ENCODE peak calls at places on chromosomes 2 and 18, in six cellular contexts. T is kidney epithelial cell; W is GM20000; C is stimulated activated CD4-positive, alpha-beta T cell treated with anti-CD3 and anti-CD28 coated beads, Interleukin-15, amount 100 ng/mL, for 1 hour; H is CD8-positive, alpha-beta memory T cell; N is NCI-H2171 treated with DMSO at 0.1 percent for 48 hours. O is an unnamed sample.

GRCh38 chr2:237524631-237525030 is 37.6 kb downstream of the MLPH start:
- DNase-seq in T (no peak), W (no peak), C (no peak), H (no peak), N (no peak), O (no peak)

GRCh38 chr2:218432676-218433365 is 13.9 kb downstream of the VIL1 start:
- DNase-seq in T (no peak), W (no peak), C (no peak), H (no peak), N (no peak), O (no peak)

GRCh38 chr2:47422016-47422415 is 19.1 kb downstream of the MSH2 start:
- DNase-seq in T (no peak), W (no peak), C (no peak), H (no peak), N (no peak), O (no peak)

GRCh38 chr2:47354013-47354816 is 48.7 kb upstream of the MSH2 start:
- DNase-seq in T (no peak), W (no peak), C (no peak), H (no peak), N (no peak), O (no peak)

GRCh38 chr2:20164061-20164733 is 60.7 kb downstream of the SDC1 start:
- DNase-seq in T (no peak), W (no peak), C (no peak), H (peak; percentile 19), N (peak; percentile 33), O (no peak)

GRCh38 chr2:155841442-155841841 is 491.1 kb downstream of the NR4A2 start:
- DNase-seq in T (no peak), W (no peak), C (no peak), H (no peak), N (peak; percentile 34), O (no peak)

GRCh38 chr2:105490956-105491355 is 92.1 kb upstream of the FHL2 start:
- DNase-seq in T (no peak), W (no peak), C (no peak), H (no peak), N (no peak), O (no peak)

GRCh38 chr18:48157956-48158355 is 227.5 kb upstream of the SMAD2 start:
- DNase-seq in T (no peak), W (no peak), C (no peak), H (no peak), N (no peak), O (no peak)

O was measured in naive thymus-derived CD4-positive, alpha-beta T cell.